ENCODE peak calls at places on chromosomes 11 and 22, in four cellular contexts. One of them, this sample, is unnamed. For H3K4me1, the result is how much of the 10 kb centered on the place peaks cover.

GRCh38 chr22:46069518-46070214 is 80.7 kb upstream of the PPARA start:
- DNase-seq in H1: no peak
- DNase-seq in HepG2: no peak
- DNase-seq in GM12878: no peak
- DNase-seq in this sample: no peak

GRCh38 chr11:57150454-57150917 is 31.3 kb upstream of the LRRC55 start:
- DNase-seq in H1: no peak
- DNase-seq in HepG2: no peak
- DNase-seq in GM12878: no peak
- DNase-seq in this sample: no peak

GRCh38 chr11:18765554-18765953 is 26.0 kb downstream of the PTPN5 start:
- DNase-seq in GM12878: no peak
- DNase-seq in HepG2: no peak
- DNase-seq in H1: no peak
- DNase-seq in this sample: no peak

GRCh38 chr11:111635706-111636045 is 33.4 kb downstream of the SIK2 start:
- DNase-seq in HepG2: no peak
- DNase-seq in H1: no peak
- DNase-seq in GM12878: no peak
- DNase-seq in this sample: no peak

GRCh38 chr11:47409440-47410403 is 1.3 kb downstream of the SLC39A13 start:
- DNase-seq in HepG2: no peak
- DNase-seq in GM12878: no peak
- DNase-seq in H1: no peak
- DNase-seq in this sample: no peak

GRCh38 chr22:24284747-24285203 is 14.1 kb downstream of the SPECC1L start:
- DNase-seq in H1: no peak
- DNase-seq in HepG2: no peak
- DNase-seq in GM12878: no peak
- DNase-seq in this sample: no peak

GRCh38 chr11:61413496-61413895 is 16.3 kb downstream of the CPSF7 start:
- DNase-seq in H1: no peak
- DNase-seq in HepG2: no peak
- DNase-seq in GM12878: no peak
- DNase-seq in this sample: no peak

GRCh38 chr22:42364641-42365336 is 67.4 kb downstream of the NFAM1 start:
- DNase-seq in GM12878: no peak
- DNase-seq in H1: no peak
- DNase-seq in HepG2: no peak
- DNase-seq in this sample: no peak

GRCh38 chr11:72293391-72293790 is 49.4 kb upstream of the PHOX2A start:
- DNase-seq in H1: peak
- DNase-seq in GM12878: no peak
- DNase-seq in HepG2: no peak
- DNase-seq in this sample: no peak

GRCh38 chr22:33314316-33314715 is 256.1 kb upstream of the SYN3 start:
- DNase-seq in H1: no peak
- DNase-seq in HepG2: no peak
- DNase-seq in GM12878: no peak
- DNase-seq in this sample: no peak
- TF ChIP-seq SUZ12 in H1: no peak
- TF ChIP-seq SUZ12 in HepG2: no peak
- TF ChIP-seq SUZ12 in GM12878: no peak
- TF ChIP-seq SUZ12 in this sample: no peak

DNA sequence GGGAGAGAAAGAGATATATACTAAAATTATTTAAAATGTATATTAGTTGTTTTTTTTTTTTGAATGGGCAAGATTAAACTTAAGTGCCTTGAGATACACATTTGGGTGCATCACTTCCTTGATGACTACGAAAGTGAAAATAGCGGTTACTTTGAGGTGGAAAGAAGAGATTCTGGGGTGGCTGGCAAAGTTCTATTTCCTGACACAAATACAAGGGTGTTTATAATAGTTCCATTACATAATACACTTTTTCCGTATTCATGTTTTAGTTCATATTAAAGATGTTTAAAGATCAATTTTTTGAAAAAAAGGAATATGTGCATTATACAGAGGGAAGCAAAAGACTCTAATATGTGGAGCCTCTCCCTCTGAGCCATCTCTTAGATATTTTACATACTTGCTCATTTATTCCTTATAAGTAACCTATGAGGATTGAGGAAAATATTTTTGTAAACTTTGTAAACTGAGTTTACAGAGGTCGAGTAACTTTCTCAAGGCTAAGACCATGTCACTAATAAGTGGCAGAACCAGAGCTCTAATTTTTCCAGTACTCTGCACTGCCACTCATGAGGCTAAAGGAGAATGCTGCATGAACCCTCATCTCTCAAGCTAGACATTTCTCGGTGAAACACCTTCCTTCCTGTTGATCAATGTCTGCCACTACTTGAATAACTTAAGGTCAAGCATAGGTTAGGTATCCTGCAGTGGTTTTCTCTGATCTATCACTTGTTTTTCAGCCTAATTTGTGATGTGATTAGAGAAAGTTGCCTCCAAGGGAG is 58.7 kb downstream of the DDIAS start:
- DNase-seq in H1: no peak
- DNase-seq in HepG2: no peak
- DNase-seq in GM12878: peak
- DNase-seq in this sample: no peak
- H3K4me1 ChIP-seq in H1: under half
- H3K4me1 ChIP-seq in HepG2: under half
- H3K4me1 ChIP-seq in GM12878: under half
- H3K4me1 ChIP-seq in this sample: under half

DNA sequence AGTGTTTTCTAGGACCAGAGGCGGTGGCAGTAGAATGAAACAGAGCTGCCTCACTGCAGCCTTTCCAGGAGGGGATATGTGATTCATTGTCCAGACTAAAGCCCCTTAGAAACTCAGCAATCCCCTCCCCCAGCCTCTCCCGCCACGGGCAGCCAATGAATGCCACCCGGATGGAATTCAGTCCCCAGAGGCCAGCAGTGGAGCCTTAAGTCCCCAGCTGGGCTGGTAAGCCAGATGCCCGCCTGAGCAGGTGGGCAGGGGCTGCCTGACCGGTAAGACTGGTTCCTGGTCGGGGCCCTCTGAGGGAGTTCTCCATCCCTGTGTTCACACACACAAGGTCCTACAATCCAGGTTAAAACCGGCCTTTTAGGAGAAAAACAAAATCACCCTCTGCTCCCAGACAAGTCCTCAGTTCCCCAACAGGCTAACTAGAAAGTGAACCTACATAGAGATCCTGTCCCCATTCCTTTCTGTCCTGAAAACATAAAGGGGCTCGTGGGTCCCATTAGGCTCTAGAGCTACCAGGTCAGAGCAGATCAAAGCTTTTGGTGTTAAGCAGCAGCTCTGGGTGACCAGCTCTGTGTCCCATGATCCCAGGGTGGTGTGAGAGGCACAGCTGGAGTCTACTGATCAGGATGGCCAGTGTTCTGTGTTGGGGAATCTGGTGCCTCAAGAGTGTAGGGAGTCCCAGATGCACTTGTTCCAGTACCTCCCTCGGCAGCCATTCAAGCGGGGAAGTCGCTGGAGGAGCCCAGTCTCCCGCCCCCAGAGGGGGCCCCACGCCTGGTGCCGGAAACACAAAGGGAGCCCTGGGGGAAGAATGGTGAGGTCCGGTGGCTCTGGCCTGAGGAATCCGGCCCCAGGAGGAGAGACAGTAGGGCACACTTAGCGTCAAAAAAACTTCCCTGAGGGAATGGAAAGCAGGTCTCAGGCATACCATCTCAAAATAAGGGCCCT is 2.6 kb downstream of the PATZ1 start:
- DNase-seq in GM12878: no peak
- DNase-seq in HepG2: no peak
- DNase-seq in H1: peak
- DNase-seq in this sample: no peak
- TF ChIP-seq SUZ12 in GM12878: no peak
- TF ChIP-seq SUZ12 in HepG2: no peak
- TF ChIP-seq SUZ12 in H1: no peak
- TF ChIP-seq SUZ12 in this sample: no peak

GRCh38 chr11:16923987-16924386 is 90.2 kb downstream of the PLEKHA7 start:
- DNase-seq in GM12878: no peak
- DNase-seq in H1: no peak
- DNase-seq in HepG2: no peak
- DNase-seq in this sample: no peak
- H3K4me1 ChIP-seq in GM12878: under half
- H3K4me1 ChIP-seq in H1: under half
- H3K4me1 ChIP-seq in HepG2: under half
- H3K4me1 ChIP-seq in this sample: under half

GRCh38 chr22:44888491-44888941 is 121.3 kb downstream of the PHF21B start:
- DNase-seq in H1: no peak
- DNase-seq in GM12878: no peak
- DNase-seq in HepG2: no peak
- DNase-seq in this sample: no peak

GRCh38 chr22:44890416-44891292 is 119.2 kb downstream of the PHF21B start:
- DNase-seq in HepG2: no peak
- DNase-seq in GM12878: no peak
- DNase-seq in H1: no peak
- DNase-seq in this sample: no peak

GRCh38 chr22:44887941-44888366 is 121.9 kb downstream of the PHF21B start:
- DNase-seq in H1: no peak
- DNase-seq in HepG2: no peak
- DNase-seq in GM12878: no peak
- DNase-seq in this sample: no peak

GRCh38 chr22:44891293-44891747 is 118.5 kb downstream of the PHF21B start:
- DNase-seq in H1: no peak
- DNase-seq in HepG2: no peak
- DNase-seq in GM12878: no peak
- DNase-seq in this sample: no peak

GRCh38 chr22:44889233-44889878 is 120.4 kb downstream of the PHF21B start:
- DNase-seq in GM12878: no peak
- DNase-seq in HepG2: no peak
- DNase-seq in H1: no peak
- DNase-seq in this sample: no peak
- TF ChIP-seq SUZ12 in GM12878: no peak
- TF ChIP-seq SUZ12 in HepG2: no peak
- TF ChIP-seq SUZ12 in H1: no peak
- TF ChIP-seq SUZ12 in this sample: no peak